ENCODE peak calls at places on chromosomes 2 and 18, in ten cellular contexts. One of them, this sample, is unnamed.

GRCh38 chr2:178280261-178280852 is 86.0 kb downstream of the OSBPL6 start:
- DNase-seq in AG04450: no peak
- DNase-seq in body of pancreas: peak; percentile 48
- DNase-seq in HCT116: peak; percentile 45
- DNase-seq in brain microvascular endothelial cell: peak; percentile 79
- DNase-seq in prostate gland: peak; percentile 39
- DNase-seq in CD8-positive, alpha-beta memory T cell: peak; percentile 28
- DNase-seq in GM23338: peak; percentile 67
- DNase-seq in aorta: no peak
- DNase-seq in adrenal gland: peak; percentile 42
- DNase-seq in this sample: no peak

GRCh38 chr18:13319629-13320028 is 101.1 kb downstream of the LDLRAD4 start:
- DNase-seq in AG04450: no peak
- DNase-seq in body of pancreas: no peak
- DNase-seq in HCT116: no peak
- DNase-seq in brain microvascular endothelial cell: no peak
- DNase-seq in prostate gland: no peak
- DNase-seq in CD8-positive, alpha-beta memory T cell: no peak
- DNase-seq in GM23338: no peak
- DNase-seq in aorta: no peak
- DNase-seq in adrenal gland: no peak
- DNase-seq in this sample: no peak

GRCh38 chr2:33372940-33373553 is 103.4 kb upstream of the RASGRP3 start:
- DNase-seq in AG04450: no peak
- DNase-seq in body of pancreas: peak; percentile 28
- DNase-seq in HCT116: peak; percentile 47
- DNase-seq in brain microvascular endothelial cell: no peak
- DNase-seq in prostate gland: peak; percentile 39
- DNase-seq in CD8-positive, alpha-beta memory T cell: peak; percentile 12
- DNase-seq in GM23338: peak; percentile 70
- DNase-seq in aorta: no peak
- DNase-seq in adrenal gland: peak; percentile 27
- DNase-seq in this sample: no peak

GRCh38 chr2:178238144-178238521 is 43.8 kb downstream of the OSBPL6 start:
- DNase-seq in AG04450: no peak
- DNase-seq in body of pancreas: no peak
- DNase-seq in HCT116: no peak
- DNase-seq in brain microvascular endothelial cell: peak; percentile 64
- DNase-seq in prostate gland: no peak
- DNase-seq in CD8-positive, alpha-beta memory T cell: no peak
- DNase-seq in GM23338: no peak
- DNase-seq in aorta: no peak
- DNase-seq in adrenal gland: no peak
- DNase-seq in this sample: no peak

GRCh38 chr2:84652430-84652829 is 136.1 kb downstream of the DNAH6 start:
- DNase-seq in AG04450: no peak
- DNase-seq in body of pancreas: no peak
- DNase-seq in HCT116: no peak
- DNase-seq in brain microvascular endothelial cell: no peak
- DNase-seq in prostate gland: no peak
- DNase-seq in CD8-positive, alpha-beta memory T cell: peak; percentile 49
- DNase-seq in GM23338: no peak
- DNase-seq in aorta: no peak
- DNase-seq in adrenal gland: no peak
- DNase-seq in this sample: no peak

GRCh38 chr2:9754532-9754887 is 88.8 kb upstream of the TAF1B start:
- DNase-seq in AG04450: no peak
- DNase-seq in body of pancreas: no peak
- DNase-seq in HCT116: no peak
- DNase-seq in brain microvascular endothelial cell: no peak
- DNase-seq in prostate gland: no peak
- DNase-seq in CD8-positive, alpha-beta memory T cell: no peak
- DNase-seq in GM23338: no peak
- DNase-seq in aorta: no peak
- DNase-seq in adrenal gland: no peak
- DNase-seq in this sample: no peak

GRCh38 chr2:48343571-48344440 is 186.1 kb upstream of the STON1 start:
- DNase-seq in AG04450: peak; percentile 55
- DNase-seq in body of pancreas: no peak
- DNase-seq in HCT116: no peak
- DNase-seq in brain microvascular endothelial cell: peak; percentile 71
- DNase-seq in prostate gland: no peak
- DNase-seq in CD8-positive, alpha-beta memory T cell: peak; percentile 53
- DNase-seq in GM23338: no peak
- DNase-seq in aorta: no peak
- DNase-seq in adrenal gland: no peak
- DNase-seq in this sample: no peak

GRCh38 chr2:217289909-217290283 is 430.0 kb upstream of the TNP1 start:
- DNase-seq in AG04450: no peak
- DNase-seq in body of pancreas: no peak
- DNase-seq in HCT116: no peak
- DNase-seq in brain microvascular endothelial cell: no peak
- DNase-seq in prostate gland: peak; percentile 22
- DNase-seq in CD8-positive, alpha-beta memory T cell: no peak
- DNase-seq in GM23338: peak; percentile 16
- DNase-seq in aorta: no peak
- DNase-seq in adrenal gland: no peak
- DNase-seq in this sample: no peak

GRCh38 chr18:45608400-45608799 is 6.9 kb upstream of the SLC14A2 start:
- DNase-seq in AG04450: no peak
- DNase-seq in body of pancreas: no peak
- DNase-seq in HCT116: no peak
- DNase-seq in brain microvascular endothelial cell: no peak
- DNase-seq in prostate gland: no peak
- DNase-seq in CD8-positive, alpha-beta memory T cell: no peak
- DNase-seq in GM23338: no peak
- DNase-seq in aorta: no peak
- DNase-seq in adrenal gland: no peak
- DNase-seq in this sample: no peak

GRCh38 chr2:121884515-121884915 is 129.1 kb downstream of the TSN start:
- DNase-seq in AG04450: no peak
- DNase-seq in body of pancreas: no peak
- DNase-seq in HCT116: no peak
- DNase-seq in brain microvascular endothelial cell: no peak
- DNase-seq in prostate gland: no peak
- DNase-seq in CD8-positive, alpha-beta memory T cell: no peak
- DNase-seq in GM23338: peak; percentile 29
- DNase-seq in aorta: no peak
- DNase-seq in adrenal gland: no peak
- DNase-seq in this sample: peak; percentile 17

GRCh38 chr2:117862459-117862858 is 48.0 kb downstream of the DDX18 start:
- DNase-seq in AG04450: no peak
- DNase-seq in body of pancreas: no peak
- DNase-seq in HCT116: no peak
- DNase-seq in brain microvascular endothelial cell: no peak
- DNase-seq in prostate gland: no peak
- DNase-seq in CD8-positive, alpha-beta memory T cell: no peak
- DNase-seq in GM23338: no peak
- DNase-seq in aorta: no peak
- DNase-seq in adrenal gland: no peak
- DNase-seq in this sample: no peak

DNA sequence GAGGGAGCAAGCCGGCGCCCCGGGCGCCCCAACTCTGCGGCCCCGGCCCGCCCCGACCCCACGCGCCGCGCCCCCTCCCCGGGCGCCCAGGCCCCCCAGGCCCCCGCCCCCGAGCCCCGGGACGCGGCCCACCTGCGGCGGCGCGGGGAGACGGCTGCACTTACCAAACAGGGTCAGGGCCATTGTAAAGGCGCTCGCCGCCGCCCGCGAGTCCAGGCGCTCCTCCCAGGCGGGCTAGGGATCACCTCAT is 526 bp downstream of the CHN1 start:
- DNase-seq in AG04450: no peak
- DNase-seq in body of pancreas: no peak
- DNase-seq in HCT116: no peak
- DNase-seq in brain microvascular endothelial cell: no peak
- DNase-seq in prostate gland: no peak
- DNase-seq in CD8-positive, alpha-beta memory T cell: no peak
- DNase-seq in GM23338: peak; percentile 53
- DNase-seq in aorta: no peak
- DNase-seq in adrenal gland: peak; percentile 48
- DNase-seq in this sample: no peak
- H3K27ac ChIP-seq in AG04450: no peak overlapping the region
- H3K27ac ChIP-seq in body of pancreas: peak overlapping the region; percentile 5
- H3K27ac ChIP-seq in HCT116: peak overlapping the region; percentile 16
- H3K27ac ChIP-seq in brain microvascular endothelial cell: peak overlapping the region; percentile 5
- H3K27ac ChIP-seq in prostate gland: peak overlapping the region; percentile 63
- H3K27ac ChIP-seq in CD8-positive, alpha-beta memory T cell: no peak overlapping the region
- H3K27ac ChIP-seq in GM23338: no peak overlapping the region
- H3K27ac ChIP-seq in aorta: peak overlapping the region; percentile 51
- H3K27ac ChIP-seq in adrenal gland: peak overlapping the region; percentile 82
- H3K27ac ChIP-seq in this sample: peak overlapping the region; percentile 82

GRCh38 chr2:24827321-24828261 is 34.4 kb downstream of the CENPO start:
- DNase-seq in AG04450: peak; percentile 81
- DNase-seq in body of pancreas: peak; percentile 84
- DNase-seq in HCT116: peak; percentile 61
- DNase-seq in brain microvascular endothelial cell: peak; percentile 83
- DNase-seq in prostate gland: peak; percentile 79
- DNase-seq in CD8-positive, alpha-beta memory T cell: peak; percentile 57
- DNase-seq in GM23338: peak; percentile 97
- DNase-seq in aorta: peak; percentile 85
- DNase-seq in adrenal gland: peak; percentile 85
- DNase-seq in this sample: peak; percentile 83
- H3K27ac ChIP-seq in AG04450: no peak overlapping the region
- H3K27ac ChIP-seq in body of pancreas: no peak overlapping the region
- H3K27ac ChIP-seq in HCT116: no peak overlapping the region
- H3K27ac ChIP-seq in brain microvascular endothelial cell: no peak overlapping the region
- H3K27ac ChIP-seq in prostate gland: no peak overlapping the region
- H3K27ac ChIP-seq in CD8-positive, alpha-beta memory T cell: no peak overlapping the region
- H3K27ac ChIP-seq in GM23338: no peak overlapping the region
- H3K27ac ChIP-seq in aorta: no peak overlapping the region
- H3K27ac ChIP-seq in adrenal gland: no peak overlapping the region
- H3K27ac ChIP-seq in this sample: no peak overlapping the region

GRCh38 chr2:130327703-130328527 is 14.8 kb upstream of the IMP4 start:
- DNase-seq in AG04450: no peak
- DNase-seq in body of pancreas: no peak
- DNase-seq in HCT116: no peak
- DNase-seq in brain microvascular endothelial cell: peak; percentile 78
- DNase-seq in prostate gland: no peak
- DNase-seq in CD8-positive, alpha-beta memory T cell: no peak
- DNase-seq in GM23338: peak; percentile 82
- DNase-seq in aorta: no peak
- DNase-seq in adrenal gland: no peak
- DNase-seq in this sample: no peak
- H3K27ac ChIP-seq in AG04450: no peak overlapping the region
- H3K27ac ChIP-seq in body of pancreas: no peak overlapping the region
- H3K27ac ChIP-seq in HCT116: no peak overlapping the region
- H3K27ac ChIP-seq in brain microvascular endothelial cell: no peak overlapping the region
- H3K27ac ChIP-seq in prostate gland: no peak overlapping the region
- H3K27ac ChIP-seq in CD8-positive, alpha-beta memory T cell: no peak overlapping the region
- H3K27ac ChIP-seq in GM23338: no peak overlapping the region
- H3K27ac ChIP-seq in aorta: no peak overlapping the region
- H3K27ac ChIP-seq in adrenal gland: no peak overlapping the region
- H3K27ac ChIP-seq in this sample: no peak overlapping the region

GRCh38 chr2:66432801-66433694 is 1.9 kb upstream of the MEIS1 start:
- DNase-seq in AG04450: peak; percentile 94
- DNase-seq in body of pancreas: peak; percentile 94
- DNase-seq in HCT116: no peak
- DNase-seq in brain microvascular endothelial cell: peak; percentile 78
- DNase-seq in prostate gland: peak; percentile 83
- DNase-seq in CD8-positive, alpha-beta memory T cell: no peak
- DNase-seq in GM23338: peak; percentile 95
- DNase-seq in aorta: peak; percentile 92
- DNase-seq in adrenal gland: peak; percentile 93
- DNase-seq in this sample: peak; percentile 92
- H3K27ac ChIP-seq in AG04450: peak overlapping the region; percentile 96
- H3K27ac ChIP-seq in body of pancreas: peak overlapping the region; percentile 89
- H3K27ac ChIP-seq in HCT116: no peak overlapping the region
- H3K27ac ChIP-seq in brain microvascular endothelial cell: no peak overlapping the region
- H3K27ac ChIP-seq in prostate gland: peak overlapping the region; percentile 87
- H3K27ac ChIP-seq in CD8-positive, alpha-beta memory T cell: no peak overlapping the region
- H3K27ac ChIP-seq in GM23338: no peak overlapping the region
- H3K27ac ChIP-seq in aorta: no peak overlapping the region
- H3K27ac ChIP-seq in adrenal gland: peak overlapping the region; percentile 96
- H3K27ac ChIP-seq in this sample: peak overlapping the region; percentile 93

GRCh38 chr2:96531872-96532505 is 4.6 kb upstream of the ARID5A start:
- DNase-seq in AG04450: peak; percentile 98
- DNase-seq in body of pancreas: peak; percentile 85
- DNase-seq in HCT116: peak; percentile 95
- DNase-seq in brain microvascular endothelial cell: peak; percentile 99
- DNase-seq in prostate gland: peak; percentile 96
- DNase-seq in CD8-positive, alpha-beta memory T cell: peak; percentile 84
- DNase-seq in GM23338: peak; percentile 87
- DNase-seq in aorta: peak; percentile 97
- DNase-seq in adrenal gland: peak; percentile 88
- DNase-seq in this sample: peak; percentile 97
- H3K27ac ChIP-seq in AG04450: peak overlapping the region; percentile 75
- H3K27ac ChIP-seq in body of pancreas: peak overlapping the region; percentile 68
- H3K27ac ChIP-seq in HCT116: peak overlapping the region; percentile 43
- H3K27ac ChIP-seq in brain microvascular endothelial cell: peak overlapping the region; percentile 50
- H3K27ac ChIP-seq in prostate gland: peak overlapping the region; percentile 80
- H3K27ac ChIP-seq in CD8-positive, alpha-beta memory T cell: peak overlapping the region; percentile 45
- H3K27ac ChIP-seq in GM23338: no peak overlapping the region
- H3K27ac ChIP-seq in aorta: peak overlapping the region; percentile 97
- H3K27ac ChIP-seq in adrenal gland: peak overlapping the region; percentile 80
- H3K27ac ChIP-seq in this sample: peak overlapping the region; percentile 96

GRCh38 chr18:58525517-58525916 is 103.4 kb downstream of the ALPK2 start:
- DNase-seq in AG04450: peak; percentile 18
- DNase-seq in body of pancreas: no peak
- DNase-seq in HCT116: no peak
- DNase-seq in brain microvascular endothelial cell: peak; percentile 48
- DNase-seq in prostate gland: no peak
- DNase-seq in CD8-positive, alpha-beta memory T cell: no peak
- DNase-seq in GM23338: no peak
- DNase-seq in aorta: no peak
- DNase-seq in adrenal gland: no peak
- DNase-seq in this sample: no peak

GRCh38 chr18:58525928-58526424 is 102.9 kb downstream of the ALPK2 start:
- DNase-seq in AG04450: no peak
- DNase-seq in body of pancreas: no peak
- DNase-seq in HCT116: no peak
- DNase-seq in brain microvascular endothelial cell: no peak
- DNase-seq in prostate gland: no peak
- DNase-seq in CD8-positive, alpha-beta memory T cell: no peak
- DNase-seq in GM23338: no peak
- DNase-seq in aorta: no peak
- DNase-seq in adrenal gland: no peak
- DNase-seq in this sample: no peak

GRCh38 chr18:58520964-58521363 is 107.9 kb downstream of the ALPK2 start:
- DNase-seq in AG04450: no peak
- DNase-seq in body of pancreas: no peak
- DNase-seq in HCT116: no peak
- DNase-seq in brain microvascular endothelial cell: peak; percentile 13
- DNase-seq in prostate gland: no peak
- DNase-seq in CD8-positive, alpha-beta memory T cell: no peak
- DNase-seq in GM23338: no peak
- DNase-seq in aorta: no peak
- DNase-seq in adrenal gland: no peak
- DNase-seq in this sample: no peak

GRCh38 chr18:58526425-58527115 is 102.3 kb downstream of the ALPK2 start:
- DNase-seq in AG04450: no peak
- DNase-seq in body of pancreas: no peak
- DNase-seq in HCT116: no peak
- DNase-seq in brain microvascular endothelial cell: no peak
- DNase-seq in prostate gland: no peak
- DNase-seq in CD8-positive, alpha-beta memory T cell: no peak
- DNase-seq in GM23338: no peak
- DNase-seq in aorta: no peak
- DNase-seq in adrenal gland: no peak
- DNase-seq in this sample: no peak

DNA sequence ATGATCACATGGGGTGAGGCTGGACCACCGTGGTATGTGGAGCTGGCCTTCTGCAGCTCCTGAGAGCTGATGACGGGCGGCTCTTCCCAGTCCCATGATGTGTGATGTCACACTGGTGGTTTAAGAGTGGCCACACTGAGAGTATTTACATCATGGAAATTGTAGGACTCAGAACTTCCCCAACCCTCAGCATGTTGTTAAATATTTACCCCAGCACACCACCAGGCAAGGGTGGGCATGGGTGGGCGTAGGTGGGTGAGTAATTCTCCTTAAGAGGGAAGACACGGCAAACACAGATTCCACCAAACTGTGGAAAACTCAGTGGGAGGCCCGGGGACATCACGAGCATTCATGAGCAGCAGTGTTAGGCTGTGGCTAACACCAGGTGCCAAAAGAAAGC is 106.7 kb downstream of the ALPK2 start:
- DNase-seq in AG04450: no peak
- DNase-seq in body of pancreas: no peak
- DNase-seq in HCT116: no peak
- DNase-seq in brain microvascular endothelial cell: no peak
- DNase-seq in prostate gland: no peak
- DNase-seq in CD8-positive, alpha-beta memory T cell: no peak
- DNase-seq in GM23338: no peak
- DNase-seq in aorta: no peak
- DNase-seq in adrenal gland: no peak
- DNase-seq in this sample: no peak
- H3K27ac ChIP-seq in AG04450: no peak overlapping the region
- H3K27ac ChIP-seq in body of pancreas: no peak overlapping the region
- H3K27ac ChIP-seq in HCT116: no peak overlapping the region
- H3K27ac ChIP-seq in brain microvascular endothelial cell: no peak overlapping the region
- H3K27ac ChIP-seq in prostate gland: no peak overlapping the region
- H3K27ac ChIP-seq in CD8-positive, alpha-beta memory T cell: no peak overlapping the region
- H3K27ac ChIP-seq in GM23338: no peak overlapping the region
- H3K27ac ChIP-seq in aorta: no peak overlapping the region
- H3K27ac ChIP-seq in adrenal gland: no peak overlapping the region
- H3K27ac ChIP-seq in this sample: no peak overlapping the region